ENCODE peak calls at places on chromosome 6, in seven cellular contexts. W is NCI-H748 treated with DMSO at 0.1 percent for 48 hours; F is activated T-cell treated with anti-CD3 and anti-CD28 coated beads, Interleukin-2, amount 50 U/mL, for 24 hours; A is lung microvascular endothelial cell; Q is NCI-H2107; V is H9; H is KG1. E is an unnamed sample.

GRCh38 chr6:26260791-26261484 is 104.1 kb upstream of the BTN3A2 start:
- DNase-seq in W (no peak), F (no peak), A (no peak), Q (no peak), V (no peak), H (no peak), E (no peak)

GRCh38 chr6:34094474-34095135 is 51.3 kb downstream of the GRM4 start:
- DNase-seq in W (peak; percentile 27), F (no peak), A (no peak), Q (no peak), V (no peak), H (no peak), E (no peak)

GRCh38 chr6:87925373-87926060 is 122.1 kb upstream of the SPACA1 start:
- DNase-seq in W (no peak), F (no peak), A (peak; percentile 51), Q (no peak), V (no peak), H (no peak), E (no peak)

GRCh38 chr6:79946773-79947190 is 571 bp downstream of the ELOVL4 start:
- DNase-seq in W (peak; percentile 32), F (peak; percentile 52), A (peak; percentile 6), Q (no peak), V (peak; percentile 34), H (no peak), E (no peak)

GRCh38 chr6:56713285-56713684 is 70.6 kb upstream of the DST start:
- DNase-seq in W (no peak), F (no peak), A (peak; percentile 89), Q (no peak), V (peak; percentile 39), H (no peak), E (no peak)

GRCh38 chr6:56959938-56960337 is 5.0 kb downstream of the BEND6 start:
- DNase-seq in W (no peak), F (no peak), A (peak; percentile 60), Q (no peak), V (no peak), H (no peak), E (no peak)

GRCh38 chr6:28922841-28923317 is 906 bp downstream of the TRIM27 start:
- DNase-seq in W (peak; percentile 53), F (no peak), A (peak; percentile 70), Q (no peak), V (no peak), H (peak; percentile 63), E (peak; percentile 65)

GRCh38 chr6:11143394-11144371 is 32.2 kb upstream of the ERVFRD-1 start:
- DNase-seq in W (no peak), F (no peak), A (peak; percentile 92), Q (no peak), V (no peak), H (no peak), E (peak; percentile 3)

GRCh38 chr6:3644613-3645012 is 106.9 kb downstream of the PXDC1 start:
- DNase-seq in W (no peak), F (no peak), A (no peak), Q (no peak), V (no peak), H (no peak), E (no peak)